ENCODE peak calls at places on chromosomes 13 and 19, in seven cellular contexts. Z is WERI-Rb-1; E is RWPE1; W is activated CD8-positive, alpha-beta T cell treated with anti-CD3 and anti-CD28 coated beads for 36 hours; P is OCI-LY7; U is cardiac muscle cell; D is uterus. X is an unnamed sample.

GRCh38 chr13:97125810-97126738 is 96.1 kb upstream of the MBNL2 start:
- DNase-seq in Z (peak), E (peak), W (peak), P (no peak), D (peak), U (no peak), X (peak)

GRCh38 chr13:32033744-32034143 is 2.2 kb downstream of the FRY start:
- DNase-seq in W (no peak), Z (no peak), D (no peak), P (no peak), U (no peak), E (no peak), X (peak)

GRCh38 chr13:104586010-104586746 is 1520.0 kb upstream of the SLC10A2 start:
- DNase-seq in Z (no peak), D (no peak), U (no peak), E (peak), W (no peak), P (no peak), X (peak)

GRCh38 chr19:5006201-5006600 is 37.3 kb downstream of the KDM4B start:
- DNase-seq in Z (no peak), D (no peak), U (no peak), P (no peak), E (no peak), W (no peak), X (no peak)

GRCh38 chr13:100403675-100404074 is 184.9 kb downstream of the GGACT start:
- DNase-seq in U (no peak), E (no peak), P (no peak), Z (no peak), W (no peak), D (no peak), X (no peak)

GRCh38 chr13:109816112-109816978 is 30.0 kb upstream of the IRS2 start:
- DNase-seq in U (no peak), D (no peak), E (peak), W (no peak), P (no peak), Z (no peak), X (peak)

GRCh38 chr19:7488736-7489353 is at the start of gene PEX11G:
- DNase-seq in D (peak), Z (no peak), E (peak), W (peak), U (peak), P (peak), X (peak)

GRCh38 chr19:4508698-4509097 is 9.6 kb downstream of the PLIN4 start:
- DNase-seq in P (no peak), W (no peak), E (no peak), D (no peak), Z (no peak), U (no peak), X (no peak)

GRCh38 chr19:18960370-18960769 is 19.4 kb upstream of the HOMER3 start:
- DNase-seq in P (no peak), E (no peak), W (no peak), D (no peak), U (no peak), Z (no peak), X (no peak)

DNA sequence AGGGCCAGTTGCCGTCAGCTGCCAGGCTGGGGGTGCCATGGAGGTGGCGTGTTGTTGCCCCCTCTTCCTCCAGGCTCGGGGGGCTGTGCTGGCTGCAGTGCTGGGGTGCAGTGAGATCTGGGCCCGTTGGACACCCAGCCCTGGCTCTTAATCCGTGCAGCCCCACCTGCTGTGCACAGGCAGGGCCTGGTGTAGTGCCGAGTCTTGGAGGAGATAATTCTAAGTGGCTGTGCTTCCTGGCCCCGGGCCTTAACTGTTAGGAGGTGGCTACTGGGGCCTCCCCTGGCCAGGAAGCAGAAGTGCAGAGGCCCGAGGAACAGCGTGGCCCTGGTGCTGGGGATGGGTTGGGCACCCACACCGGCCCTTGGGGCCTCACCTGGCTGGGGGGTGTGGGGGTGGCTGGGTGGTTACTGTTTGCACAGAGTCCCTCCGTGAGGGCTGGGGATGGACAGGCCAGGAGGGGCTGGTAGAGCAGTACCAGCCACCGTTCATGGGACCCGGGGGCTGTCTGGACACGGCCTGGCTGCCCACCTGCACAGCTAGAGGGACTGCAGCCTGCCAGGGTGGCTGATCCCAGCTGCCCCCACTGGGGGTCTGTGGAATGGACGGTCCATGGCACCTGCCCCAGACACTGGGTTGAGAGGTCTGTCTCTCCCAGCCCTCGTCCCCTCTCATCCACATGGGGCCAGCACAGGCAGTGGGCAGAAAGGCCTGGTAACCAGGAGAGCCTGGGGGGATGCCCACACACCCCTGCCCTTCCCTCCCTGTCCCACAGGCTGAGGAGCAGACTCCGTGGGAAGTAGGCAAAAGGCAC is 3.3 kb downstream of the GPX4 start:
- DNase-seq in Z (peak), D (no peak), E (peak), W (no peak), U (peak), P (no peak), X (peak)
- TF ChIP-seq CTCF in Z (peak), D (no peak), E (peak), W (no peak), U (peak), P (no peak), X (peak)

GRCh38 chr19:44757735-44758505 is 9.4 kb downstream of the BCL3 start:
- DNase-seq in P (no peak), Z (no peak), E (no peak), U (peak), D (peak), W (no peak), X (no peak)
- TF ChIP-seq CTCF in P (no peak), Z (no peak), E (no peak), U (peak), D (peak), W (no peak), X (peak)

DNA sequence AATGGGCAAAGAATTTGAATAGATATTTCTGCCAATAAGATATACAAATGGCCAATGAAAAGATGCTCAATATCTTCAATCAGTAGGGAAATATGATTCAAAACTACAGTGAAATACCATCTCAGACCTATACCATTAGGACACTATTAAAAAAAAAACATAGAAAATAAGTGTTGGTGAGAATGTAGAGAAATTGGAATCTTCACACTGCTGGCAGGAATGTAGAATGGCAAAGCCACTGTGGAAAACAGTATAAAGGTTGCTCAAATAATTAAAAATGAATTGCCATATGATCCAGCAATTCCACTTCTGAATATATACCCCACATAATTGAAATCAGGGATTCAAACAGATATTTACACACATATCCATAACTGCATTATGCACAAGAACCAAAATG is 88.1 kb upstream of the STARD13 start:
- DNase-seq in D (no peak), E (no peak), P (no peak), W (no peak), U (no peak), Z (no peak), X (no peak)
- TF ChIP-seq CTCF in D (no peak), E (no peak), P (no peak), W (no peak), U (peak), Z (no peak), X (no peak)

DNA sequence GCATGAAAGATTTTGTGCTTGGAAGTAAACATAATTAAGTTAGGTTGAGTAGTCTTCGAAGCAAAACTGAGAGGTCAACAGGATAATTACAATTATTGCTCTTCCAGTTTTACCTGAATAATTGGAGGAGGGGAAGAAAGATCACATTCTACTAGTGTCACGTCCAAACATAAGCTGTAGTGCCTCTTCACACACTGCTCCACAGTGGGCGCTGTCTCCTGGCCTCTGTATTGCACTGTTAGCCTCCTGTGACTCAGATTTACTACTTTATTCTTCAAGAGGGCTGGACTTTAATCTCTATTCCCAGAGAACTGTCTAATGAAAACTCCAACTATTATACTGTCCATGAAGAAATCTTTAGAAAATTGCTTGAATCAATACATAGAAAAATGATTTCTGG is 62.9 kb downstream of the TRPC4 start:
- DNase-seq in E (no peak), U (no peak), W (no peak), P (no peak), D (no peak), Z (no peak), X (no peak)
- TF ChIP-seq CTCF in E (no peak), U (no peak), W (no peak), P (peak), D (no peak), Z (no peak), X (peak)

DNA sequence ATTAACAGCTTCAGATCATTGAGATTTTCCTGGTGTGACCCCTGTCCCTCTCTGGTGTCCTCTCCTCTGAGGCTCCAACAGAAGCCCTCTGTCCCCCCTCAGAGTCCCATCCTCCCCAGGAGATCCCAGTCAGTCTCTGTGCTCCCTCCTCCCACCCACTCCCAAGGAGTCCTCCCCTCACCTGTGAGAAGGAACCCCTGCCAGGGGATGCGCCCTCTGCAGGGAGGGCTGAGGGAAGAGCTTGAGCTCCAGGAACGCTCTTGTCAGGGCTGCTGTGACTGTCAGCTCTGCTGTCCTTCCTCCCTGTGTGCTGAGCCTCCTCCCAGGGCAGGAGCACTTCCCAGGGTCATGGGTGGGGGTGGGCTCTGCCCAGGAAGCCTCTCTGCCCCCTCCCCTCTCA is 33.2 kb downstream of the CEACAM8 start:
- DNase-seq in D (no peak), Z (no peak), W (no peak), U (no peak), E (no peak), P (no peak), X (no peak)
- TF ChIP-seq CTCF in D (no peak), Z (no peak), W (no peak), U (no peak), E (no peak), P (peak), X (no peak)

DNA sequence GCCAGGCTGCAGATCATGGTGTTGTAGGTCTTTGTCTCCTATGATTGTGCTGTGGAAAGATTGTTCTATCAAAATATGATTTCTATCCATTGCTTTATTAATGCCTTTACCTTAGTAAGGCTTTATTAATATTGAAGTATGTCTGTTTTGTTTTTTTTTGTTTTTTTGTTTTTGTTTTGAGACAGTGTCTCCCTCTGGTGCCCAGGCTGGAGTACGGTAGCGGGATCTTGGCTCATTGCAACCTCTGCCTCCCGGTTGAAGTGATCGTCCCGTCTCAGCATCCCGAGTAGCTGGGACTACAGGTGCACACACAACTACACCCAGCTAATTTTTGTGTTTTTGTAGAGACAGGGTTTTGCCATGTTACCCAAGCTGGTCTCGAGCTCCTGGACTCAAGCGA is 7.7 kb downstream of the IRGC start:
- DNase-seq in D (no peak), W (no peak), P (no peak), U (no peak), Z (no peak), E (no peak), X (no peak)
- TF ChIP-seq CTCF in D (no peak), W (no peak), P (peak), U (peak), Z (no peak), E (no peak), X (peak)

GRCh38 chr19:48123907-48124675 is 13.5 kb upstream of the PLA2G4C start:
- DNase-seq in W (peak), E (peak), P (no peak), D (no peak), U (no peak), Z (no peak), X (peak)
- TF ChIP-seq CTCF in W (peak), E (no peak), P (no peak), D (no peak), U (peak), Z (no peak), X (peak)

GRCh38 chr19:11227201-11227886 is 12.1 kb upstream of the ANGPTL8 start:
- DNase-seq in D (no peak), W (peak), P (peak), E (peak), U (no peak), Z (peak), X (no peak)
- TF ChIP-seq CTCF in D (no peak), W (no peak), P (peak), E (no peak), U (no peak), Z (peak), X (peak)

DNA sequence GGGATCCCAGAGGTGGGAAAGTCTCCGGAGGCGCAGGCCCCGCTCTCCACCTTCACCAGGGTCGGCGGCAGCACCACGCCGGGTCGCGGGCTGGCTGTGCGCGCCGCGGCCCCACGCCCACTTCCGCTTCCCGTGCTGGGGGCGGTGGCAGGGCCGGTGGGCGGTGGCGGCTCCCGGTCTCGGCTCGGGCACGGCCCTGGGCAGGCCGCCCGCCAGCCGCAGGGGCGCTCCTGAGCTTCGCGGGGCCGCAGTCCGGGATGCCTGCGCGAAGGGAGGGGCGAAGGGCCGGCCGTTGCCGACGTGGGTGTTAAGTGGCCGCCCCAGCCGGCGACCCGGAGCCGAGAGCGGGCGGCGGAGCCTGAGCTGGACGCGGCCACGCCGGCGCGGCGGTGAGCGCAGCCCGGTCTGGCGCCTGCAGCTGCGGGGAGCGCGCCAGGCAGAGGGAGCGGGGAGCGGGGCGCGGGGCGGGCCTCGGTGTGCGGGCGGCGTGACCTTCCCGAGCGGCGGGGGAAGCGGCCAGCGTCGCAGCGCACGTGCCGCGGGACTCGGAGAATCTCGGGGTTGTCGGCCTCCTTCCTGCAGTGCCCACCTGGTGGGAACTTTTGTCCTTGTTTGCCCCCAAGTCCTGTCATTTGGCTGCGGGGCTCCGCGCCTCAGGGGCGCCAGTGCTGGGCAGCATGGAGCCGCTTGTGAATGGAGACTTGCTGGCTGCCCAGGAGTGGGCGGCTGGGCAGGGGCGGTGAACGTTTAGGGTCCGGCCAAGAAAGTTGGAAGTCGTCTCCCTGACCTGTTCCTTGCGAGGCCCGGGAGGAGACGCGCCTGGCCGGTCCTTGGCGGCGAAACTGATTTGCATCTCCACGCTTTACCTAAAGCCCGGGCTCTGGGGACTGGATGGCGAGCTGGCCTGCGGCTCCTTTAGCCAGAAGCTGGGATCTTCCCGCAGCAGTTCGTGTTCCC is at the start of gene SLC25A15:
- DNase-seq in U (peak), D (peak), P (peak), E (peak), W (peak), Z (peak), X (no peak)
- TF ChIP-seq CTCF in U (peak), D (no peak), P (peak), E (peak), W (no peak), Z (peak), X (peak)